ENCODE peak calls at places on chromosomes 3 and 15, in seven cellular contexts. D is heart left ventricle, N is H1, X is MM.1S, Q is tibial nerve, U is fibroblast of pulmonary artery, C is thyroid gland. G is an unnamed sample.
A peak's percentile ranks its signal among the peaks of the same experiment; 100 is the strongest.

GRCh38 chr15:86588413-86588812 is 508.7 kb downstream of the AGBL1 start:
- DNase-seq in D (no peak), N (no peak), X (no peak), Q (no peak), U (no peak), C (no peak), G (no peak)

GRCh38 chr3:165466856-165467255 is 270.7 kb upstream of the SLITRK3 start:
- DNase-seq in D (no peak), N (no peak), X (no peak), Q (no peak), U (peak; percentile 31), C (no peak), G (no peak)

GRCh38 chr3:99696497-99696896 is 58.1 kb downstream of the COL8A1 start:
- DNase-seq in D (no peak), N (no peak), X (no peak), Q (no peak), U (no peak), C (no peak), G (no peak)

GRCh38 chr3:190458040-190458439 is 8.3 kb upstream of the TMEM207 start:
- DNase-seq in D (no peak), N (no peak), X (no peak), Q (no peak), U (peak; percentile 18), C (no peak), G (peak; percentile 6)

GRCh38 chr3:30768703-30769550 is 125.5 kb downstream of the GADL1 start:
- DNase-seq in D (peak; percentile 54), N (peak; percentile 85), X (peak; percentile 56), Q (peak; percentile 73), U (peak; percentile 77), C (peak; percentile 69), G (peak; percentile 60)

GRCh38 chr3:46389306-46389705 is 17.6 kb downstream of the CCR5AS start:
- DNase-seq in D (no peak), N (no peak), X (no peak), Q (no peak), U (no peak), C (no peak), G (no peak)

GRCh38 chr3:64042952-64043351 is 19.7 kb upstream of the PSMD6 start:
- DNase-seq in D (no peak), N (no peak), X (no peak), Q (no peak), U (no peak), C (no peak), G (no peak)

GRCh38 chr3:172394692-172395091 is 53.6 kb downstream of the GHSR start:
- DNase-seq in D (no peak), N (no peak), X (no peak), Q (no peak), U (no peak), C (no peak), G (no peak)

GRCh38 chr3:37144806-37145205 is 29.6 kb downstream of the LRRFIP2 start:
- DNase-seq in D (no peak), N (no peak), X (no peak), Q (no peak), U (peak; percentile 14), C (no peak), G (no peak)

GRCh38 chr3:37149246-37149645 is 25.1 kb downstream of the LRRFIP2 start:
- DNase-seq in D (no peak), N (no peak), X (no peak), Q (no peak), U (no peak), C (peak; percentile 62), G (no peak)

GRCh38 chr3:37145607-37146006 is 28.8 kb downstream of the LRRFIP2 start:
- DNase-seq in D (no peak), N (no peak), X (no peak), Q (no peak), U (peak; percentile 59), C (no peak), G (no peak)

GRCh38 chr3:37148208-37148607 is 26.2 kb downstream of the LRRFIP2 start:
- DNase-seq in D (no peak), N (no peak), X (no peak), Q (no peak), U (no peak), C (no peak), G (no peak)

DNA sequence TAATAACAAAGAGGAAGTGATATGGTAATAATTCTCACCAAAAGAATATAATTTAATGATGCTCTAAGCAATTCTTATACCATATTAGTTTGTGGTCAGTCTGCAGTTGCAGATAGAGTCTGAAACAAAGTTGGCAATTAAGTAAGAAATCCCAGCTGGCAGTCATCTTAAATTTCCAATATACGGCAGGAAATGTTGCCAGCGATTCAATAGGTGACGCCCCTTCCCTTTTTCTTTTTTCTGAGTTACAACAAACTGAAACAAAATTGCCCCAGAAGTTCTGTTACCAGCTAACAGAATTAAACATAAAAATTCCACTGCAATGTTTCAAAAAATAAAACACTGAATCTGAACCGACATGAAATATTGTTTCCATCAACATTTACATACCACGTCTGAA is 26.7 kb downstream of the LRRFIP2 start:
- DNase-seq in D (no peak), N (no peak), X (no peak), Q (no peak), U (no peak), C (no peak), G (no peak)
- H3K4me3 ChIP-seq in D (no peak overlapping the region), N (no peak overlapping the region), X (no peak overlapping the region), Q (no peak overlapping the region), U (no peak overlapping the region), C (no peak overlapping the region), G (no peak overlapping the region)

DNA sequence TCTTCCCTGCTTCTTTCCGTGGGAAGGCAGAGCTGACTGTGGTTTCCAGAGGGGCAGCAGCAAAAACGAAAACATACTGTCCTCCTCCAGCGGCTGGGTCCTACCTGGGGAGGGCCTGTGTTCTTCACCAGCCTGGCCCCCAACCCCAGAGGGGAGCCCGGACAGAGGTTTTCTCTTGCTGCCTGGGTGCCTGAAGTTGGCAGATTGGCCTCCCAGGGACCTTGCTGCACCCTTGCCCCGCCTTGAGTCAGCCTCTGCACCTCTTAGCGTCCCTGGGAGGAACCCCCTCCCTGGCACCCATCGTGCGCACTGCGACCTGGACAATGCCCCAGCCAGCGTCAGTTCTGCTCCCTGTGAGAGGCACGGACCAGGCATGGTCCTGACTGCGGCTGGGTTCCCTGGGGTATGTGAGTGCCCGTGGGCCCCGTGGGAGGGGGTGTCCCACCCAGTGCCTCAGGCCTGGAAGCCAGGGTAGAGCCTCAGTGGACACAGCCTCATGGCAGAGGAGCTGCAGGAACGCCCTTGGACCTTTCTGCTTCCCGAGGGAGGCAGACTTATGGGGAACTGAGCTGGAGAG is 56.8 kb upstream of the PRR23E start:
- DNase-seq in D (no peak), N (no peak), X (no peak), Q (no peak), U (no peak), C (no peak), G (no peak)
- H3K4me3 ChIP-seq in D (no peak overlapping the region), N (no peak overlapping the region), X (no peak overlapping the region), Q (no peak overlapping the region), U (no peak overlapping the region), C (no peak overlapping the region), G (peak overlapping the region; percentile 36)

GRCh38 chr3:52536369-52537164 is at the start of gene UQCC5:
- DNase-seq in D (peak; percentile 98), N (peak; percentile 94), X (peak; percentile 99), Q (peak; percentile 95), U (peak; percentile 99), C (peak; percentile 99), G (peak; percentile 98)

GRCh38 chr3:52537165-52537635 is 795 bp downstream of the UQCC5 start:
- DNase-seq in D (no peak), N (no peak), X (no peak), Q (no peak), U (no peak), C (no peak), G (no peak)

GRCh38 chr3:52539010-52539653 is 2.7 kb downstream of the UQCC5 start:
- DNase-seq in D (no peak), N (peak; percentile 30), X (no peak), Q (no peak), U (no peak), C (no peak), G (no peak)

GRCh38 chr3:52536112-52536368 is 365 bp upstream of the UQCC5 start:
- DNase-seq in D (no peak), N (no peak), X (no peak), Q (no peak), U (no peak), C (no peak), G (no peak)

DNA sequence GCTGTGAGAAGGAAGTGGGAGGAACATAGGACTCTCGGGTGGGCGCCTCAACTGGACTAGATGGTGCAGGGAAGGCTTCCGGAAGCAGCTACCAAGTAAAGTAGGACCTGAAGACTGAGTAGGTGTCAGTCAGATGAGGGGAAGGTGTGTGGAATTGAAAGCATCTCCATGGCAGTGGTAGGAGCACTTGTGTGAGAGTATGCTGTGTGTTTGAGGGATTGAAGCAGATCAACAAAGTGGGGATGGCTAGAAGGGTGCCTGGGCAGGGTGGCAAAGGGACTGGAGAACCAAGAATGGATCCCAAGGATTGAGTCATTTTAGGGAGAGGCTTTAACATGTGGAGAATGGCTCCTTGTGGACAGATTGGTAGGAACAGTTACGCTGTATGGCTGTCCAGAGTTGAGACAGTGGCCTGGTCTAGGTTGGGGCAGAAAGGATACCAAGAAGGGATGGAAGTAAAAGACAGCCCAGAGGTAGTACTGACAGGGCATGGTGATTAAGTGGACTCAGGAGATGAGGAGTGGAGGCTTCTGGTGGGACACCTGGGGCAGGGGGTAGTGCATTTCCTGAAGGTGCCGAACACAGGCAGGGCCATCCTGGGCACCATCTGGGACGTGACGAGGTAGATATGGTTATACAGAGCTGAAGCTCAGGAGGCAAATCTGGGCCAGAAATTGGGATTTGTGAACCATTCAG is 1.5 kb downstream of the UQCC5 start:
- DNase-seq in D (peak; percentile 8), N (peak; percentile 35), X (no peak), Q (no peak), U (no peak), C (no peak), G (no peak)
- H3K4me3 ChIP-seq in D (peak overlapping the region; percentile 68), N (peak overlapping the region; percentile 87), X (peak overlapping the region; percentile 96), Q (peak overlapping the region; percentile 73), U (peak overlapping the region; percentile 95), C (peak overlapping the region; percentile 49), G (peak overlapping the region; percentile 97)

GRCh38 chr3:192915306-192915705 is 2.4 kb downstream of the MB21D2 start:
- DNase-seq in D (peak; percentile 19), N (no peak), X (peak; percentile 41), Q (no peak), U (peak; percentile 59), C (no peak), G (peak; percentile 40)

GRCh38 chr3:192917258-192917507 is 473 bp downstream of the MB21D2 start:
- DNase-seq in D (no peak), N (no peak), X (peak; percentile 84), Q (no peak), U (no peak), C (peak; percentile 39), G (no peak)

GRCh38 chr3:192914873-192915272 is 2.8 kb downstream of the MB21D2 start:
- DNase-seq in D (no peak), N (no peak), X (no peak), Q (no peak), U (no peak), C (no peak), G (no peak)

GRCh38 chr3:192916455-192917257 is 1.0 kb downstream of the MB21D2 start:
- DNase-seq in D (peak; percentile 77), N (peak; percentile 75), X (no peak), Q (peak; percentile 38), U (peak; percentile 70), C (peak; percentile 87), G (peak; percentile 79)

DNA sequence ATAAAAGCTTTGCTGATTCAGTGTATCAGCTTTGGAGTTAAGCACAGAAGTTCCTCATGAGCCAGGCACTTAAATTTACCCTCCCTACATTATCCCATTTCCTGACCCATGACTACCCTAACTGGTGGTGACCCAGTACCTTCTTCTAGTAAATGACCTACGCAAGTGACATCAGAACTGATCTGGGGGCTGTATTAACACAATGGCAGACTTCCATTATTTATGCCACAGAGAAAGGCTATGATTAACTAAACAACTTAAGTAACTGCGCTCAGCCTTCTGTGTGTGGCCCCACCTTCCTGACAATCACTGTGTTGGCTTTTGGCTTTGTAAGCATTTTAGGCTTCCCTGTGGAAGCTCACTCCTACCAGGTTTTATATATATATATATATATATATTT is 1.9 kb downstream of the MB21D2 start:
- DNase-seq in D (no peak), N (no peak), X (no peak), Q (no peak), U (peak; percentile 26), C (no peak), G (no peak)
- H3K4me3 ChIP-seq in D (peak overlapping the region; percentile 75), N (peak overlapping the region; percentile 89), X (no peak overlapping the region), Q (peak overlapping the region; percentile 68), U (peak overlapping the region; percentile 96), C (no peak overlapping the region), G (no peak overlapping the region)

G was measured in NT2/D1.